ENCODE peak calls at places on chromosomes 4 and X, in seven cellular contexts. C is activated naive CD8-positive, alpha-beta T cell treated with anti-CD3 and anti-CD28 coated beads, Interleukin-2, amount 10 ng/mL, durations not matched to agents 7 days and 5 days; W is upper lobe of right lung; Q is activated CD8-positive, alpha-beta T cell treated with anti-CD3 and anti-CD28 coated beads, Interleukin-2, amount 10 ng/mL, durations not matched to agents 7 days and 5 days; G is A549; V is left lung; K is naive thymus-derived CD8-positive, alpha-beta T cell. Z is an unnamed sample.

GRCh38 chr4:12118651-12119213 is 690.0 kb upstream of the HS3ST1 start:
- ATAC-seq in C (no peak), W (peak; percentile 83), Q (no peak), G (no peak), V (peak; percentile 81), K (no peak), Z (no peak)

GRCh38 chrX:19729761-19730160 is 157.6 kb downstream of the SH3KBP1 start:
- ATAC-seq in C (no peak), W (no peak), Q (no peak), G (no peak), V (no peak), K (no peak), Z (peak; percentile 40)

GRCh38 chr4:145679991-145680455 is at the start of gene C4orf51:
- ATAC-seq in C (no peak), W (peak; percentile 86), Q (no peak), G (peak; percentile 74), V (peak; percentile 86), K (no peak), Z (no peak)

GRCh38 chrX:108224727-108225455 is 133.3 kb downstream of the ATG4A start:
- ATAC-seq in C (no peak), W (peak; percentile 54), Q (no peak), G (peak; percentile 62), V (peak; percentile 74), K (no peak), Z (no peak)

GRCh38 chr4:129526812-129527211 is 430.9 kb downstream of the C4orf33 start:
- ATAC-seq in C (no peak), W (peak; percentile 63), Q (no peak), G (no peak), V (peak; percentile 69), K (no peak), Z (no peak)

GRCh38 chrX:57902633-57903032 is 7.6 kb downstream of the ZXDA start:
- ATAC-seq in C (no peak), W (no peak), Q (no peak), G (no peak), V (no peak), K (no peak), Z (no peak)

GRCh38 chr4:165359501-165359900 is 19.3 kb upstream of the CPE start:
- ATAC-seq in C (no peak), W (peak; percentile 72), Q (no peak), G (no peak), V (peak; percentile 76), K (no peak), Z (no peak)

GRCh38 chrX:130330706-130331105 is 9.0 kb upstream of the SLC25A14 start:
- ATAC-seq in C (no peak), W (peak; percentile 80), Q (peak; percentile 77), G (peak; percentile 94), V (peak; percentile 86), K (no peak), Z (peak; percentile 46)

GRCh38 chr4:186669159-186669720 is 54.4 kb downstream of the FAT1 start:
- ATAC-seq in C (no peak), W (peak; percentile 32), Q (no peak), G (peak; percentile 62), V (peak; percentile 77), K (no peak), Z (no peak)

GRCh38 chr4:118985170-118986000 is 96.7 kb downstream of the SYNPO2 start:
- ATAC-seq in C (no peak), W (no peak), Q (no peak), G (no peak), V (no peak), K (no peak), Z (no peak)

GRCh38 chrX:28498658-28499057 is 88.6 kb upstream of the IL1RAPL1 start:
- ATAC-seq in C (no peak), W (no peak), Q (no peak), G (no peak), V (no peak), K (no peak), Z (no peak)

GRCh38 chr4:75708218-75708691 is 16.1 kb upstream of the USO1 start:
- ATAC-seq in C (peak; percentile 98), W (peak; percentile 84), Q (peak; percentile 92), G (peak; percentile 34), V (peak; percentile 88), K (peak; percentile 95), Z (peak; percentile 82)

GRCh38 chrX:47623540-47624027 is 3.9 kb upstream of the SYN1 start:
- ATAC-seq in C (peak; percentile 59), W (peak; percentile 31), Q (peak; percentile 58), G (peak; percentile 78), V (peak; percentile 59), K (peak; percentile 72), Z (peak; percentile 67)

GRCh38 chr4:125200556-125200955 is 114.2 kb upstream of the FAT4 start:
- ATAC-seq in C (no peak), W (peak; percentile 41), Q (no peak), G (no peak), V (peak; percentile 74), K (no peak), Z (no peak)

GRCh38 chr4:6277935-6278800 is 8.5 kb downstream of the WFS1 start:
- ATAC-seq in C (no peak), W (no peak), Q (no peak), G (no peak), V (no peak), K (no peak), Z (no peak)

GRCh38 chrX:153689654-153690465 is 2.1 kb downstream of the SLC6A8 start:
- ATAC-seq in C (no peak), W (no peak), Q (no peak), G (no peak), V (no peak), K (no peak), Z (no peak)